ENCODE peak calls at places on chromosome 10, in eight cellular contexts. K is mammary epithelial cell; D is CD8-positive, alpha-beta memory T cell; C is neural progenitor cell; Z is Peyer's patch; N is heart left ventricle; Q is body of pancreas; M is fibroblast of pulmonary artery. W is an unnamed sample.
A peak's percentile ranks its signal among the peaks of the same experiment; 100 is the strongest.

GRCh38 chr10:32379950-32380547 is 33.1 kb upstream of the EPC1 start:
- DNase-seq in K (no peak), M (no peak), Z (no peak), D (no peak), C (peak; percentile 2), N (no peak), Q (no peak), W (no peak)

GRCh38 chr10:79162861-79163662 is 94.3 kb downstream of the ZMIZ1 start:
- DNase-seq in D (no peak), C (no peak), Z (no peak), M (no peak), N (no peak), K (peak; percentile 21), Q (peak; percentile 63), W (no peak)

GRCh38 chr10:14583252-14583651 is 191.4 kb downstream of the FAM107B start:
- DNase-seq in M (no peak), D (peak; percentile 90), N (no peak), K (no peak), C (no peak), Q (no peak), Z (peak; percentile 92), W (no peak)

GRCh38 chr10:81943583-81943982 is 68.6 kb downstream of the NRG3 start:
- DNase-seq in C (no peak), Z (no peak), D (no peak), K (no peak), M (no peak), Q (no peak), N (no peak), W (no peak)

GRCh38 chr10:22321156-22321711 is 335 bp downstream of the BMI1 start:
- DNase-seq in C (peak; percentile 94), Q (peak; percentile 67), N (peak; percentile 84), K (peak; percentile 73), D (peak; percentile 79), Z (peak; percentile 78), M (peak; percentile 80), W (peak; percentile 81)

GRCh38 chr10:5509236-5509635 is 9.9 kb upstream of the CALML5 start:
- DNase-seq in Q (no peak), M (no peak), N (no peak), Z (no peak), D (peak; percentile 28), K (no peak), C (no peak), W (no peak)

GRCh38 chr10:110544958-110545537 is 22.4 kb upstream of the SMC3 start:
- DNase-seq in Z (peak; percentile 61), M (peak; percentile 45), C (no peak), N (no peak), Q (no peak), K (no peak), D (no peak), W (peak; percentile 62)

GRCh38 chr10:110022716-110023504 is 15.1 kb downstream of the ADD3 start:
- DNase-seq in N (no peak), C (peak; percentile 9), K (no peak), D (no peak), Z (no peak), Q (no peak), M (no peak), W (no peak)

GRCh38 chr10:19958787-19959186 is 142.6 kb downstream of the PLXDC2 start:
- DNase-seq in M (no peak), C (no peak), Q (no peak), D (no peak), N (no peak), K (no peak), Z (no peak), W (no peak)

GRCh38 chr10:108899686-108900085 is 1023.6 kb downstream of the XPNPEP1 start:
- DNase-seq in Z (no peak), Q (no peak), M (no peak), N (no peak), D (no peak), K (no peak), C (peak; percentile 28), W (no peak)

GRCh38 chr10:24251547-24251946 is 42.6 kb downstream of the KIAA1217 start:
- DNase-seq in K (peak; percentile 33), C (peak; percentile 42), Q (peak; percentile 29), Z (no peak), D (no peak), M (no peak), N (no peak), W (no peak)

GRCh38 chr10:17273403-17273802 is 45.4 kb downstream of the VIM start:
- DNase-seq in Z (no peak), C (no peak), Q (no peak), K (peak; percentile 88), M (peak; percentile 30), N (no peak), D (no peak), W (peak; percentile 60)

GRCh38 chr10:5234106-5234877 is 37.7 kb downstream of the AKR1C4 start:
- DNase-seq in Z (peak; percentile 81), K (peak; percentile 81), C (no peak), M (peak; percentile 91), D (no peak), N (no peak), Q (peak; percentile 63), W (peak; percentile 81)

GRCh38 chr10:2925631-2926030 is 141.7 kb upstream of the PFKP start:
- DNase-seq in N (peak; percentile 73), C (no peak), D (no peak), M (peak; percentile 57), Q (peak; percentile 73), Z (peak; percentile 54), K (no peak), W (peak; percentile 52)

GRCh38 chr10:93436577-93436976 is 45.6 kb downstream of the MYOF start:
- DNase-seq in K (peak; percentile 77), Z (no peak), C (no peak), D (no peak), M (peak; percentile 98), Q (no peak), N (no peak), W (peak; percentile 99)

GRCh38 chr10:110857265-110858158 is 14.2 kb upstream of the PDCD4 start:
- DNase-seq in C (no peak), N (no peak), K (no peak), D (no peak), Z (peak; percentile 88), Q (peak; percentile 89), M (peak; percentile 77), W (peak; percentile 67)

GRCh38 chr10:91017202-91017601 is 96.3 kb upstream of the ANKRD1 start:
- DNase-seq in M (no peak), Q (no peak), C (no peak), Z (no peak), K (no peak), D (no peak), N (no peak), W (no peak)

GRCh38 chr10:15789793-15790525 is 70.2 kb upstream of the ITGA8 start:
- DNase-seq in K (peak; percentile 41), Q (no peak), C (no peak), N (no peak), D (no peak), Z (no peak), M (peak; percentile 88), W (peak; percentile 90)

GRCh38 chr10:45557275-45557905 is 115.2 kb downstream of the ZFAND4 start:
- DNase-seq in Q (no peak), D (no peak), M (peak; percentile 35), C (no peak), K (no peak), Z (no peak), N (no peak), W (peak; percentile 24)

GRCh38 chr10:112565434-112566053 is 118.5 kb downstream of the VTI1A start:
- DNase-seq in M (peak; percentile 88), D (no peak), Z (peak; percentile 59), C (peak; percentile 79), N (no peak), Q (peak; percentile 41), K (peak; percentile 53), W (peak; percentile 86)

GRCh38 chr10:116699049-116699782 is 43.1 kb downstream of the HSPA12A start:
- DNase-seq in M (no peak), D (no peak), Z (no peak), N (no peak), C (no peak), Q (no peak), K (no peak), W (no peak)

GRCh38 chr10:126060232-126060935 is 164.0 kb downstream of the FANK1 start:
- DNase-seq in Q (no peak), Z (no peak), K (no peak), D (no peak), N (no peak), C (no peak), M (peak; percentile 66), W (peak; percentile 40)
- H3K4me3 ChIP-seq in Q (no peak overlapping the region), Z (no peak overlapping the region), K (no peak overlapping the region), D (no peak overlapping the region), N (no peak overlapping the region), C (no peak overlapping the region), M (no peak overlapping the region), W (no peak overlapping the region)

GRCh38 chr10:114711487-114712250 is 53.6 kb upstream of the ABLIM1 start:
- DNase-seq in Z (no peak), K (no peak), C (no peak), M (no peak), D (no peak), Q (no peak), N (no peak), W (no peak)

GRCh38 chr10:114716811-114717404 is 58.8 kb upstream of the ABLIM1 start:
- DNase-seq in N (no peak), K (no peak), C (no peak), Z (no peak), M (no peak), D (no peak), Q (no peak), W (no peak)

GRCh38 chr10:114713525-114713924 is 55.5 kb upstream of the ABLIM1 start:
- DNase-seq in Z (no peak), N (no peak), M (no peak), D (no peak), K (no peak), Q (no peak), C (no peak), W (no peak)

GRCh38 chr10:114715171-114715670 is 57.1 kb upstream of the ABLIM1 start:
- DNase-seq in Q (no peak), Z (no peak), C (no peak), N (no peak), K (no peak), D (no peak), M (peak; percentile 59), W (peak; percentile 71)

GRCh38 chr10:114714281-114714741 is 56.2 kb upstream of the ABLIM1 start:
- DNase-seq in N (no peak), Z (no peak), K (peak; percentile 79), Q (no peak), D (no peak), M (peak; percentile 75), C (no peak), W (peak; percentile 89)
- H3K4me3 ChIP-seq in N (no peak overlapping the region), Z (no peak overlapping the region), K (no peak overlapping the region), Q (no peak overlapping the region), D (no peak overlapping the region), M (no peak overlapping the region), C (no peak overlapping the region), W (no peak overlapping the region)

GRCh38 chr10:43844236-43844635 is 195.6 kb upstream of the ZNF32 start:
- DNase-seq in M (no peak), K (no peak), Q (no peak), C (no peak), Z (no peak), N (no peak), D (no peak), W (no peak)
- H3K4me3 ChIP-seq in M (no peak overlapping the region), K (no peak overlapping the region), Q (no peak overlapping the region), C (no peak overlapping the region), Z (no peak overlapping the region), N (no peak overlapping the region), D (no peak overlapping the region), W (no peak overlapping the region)

DNA sequence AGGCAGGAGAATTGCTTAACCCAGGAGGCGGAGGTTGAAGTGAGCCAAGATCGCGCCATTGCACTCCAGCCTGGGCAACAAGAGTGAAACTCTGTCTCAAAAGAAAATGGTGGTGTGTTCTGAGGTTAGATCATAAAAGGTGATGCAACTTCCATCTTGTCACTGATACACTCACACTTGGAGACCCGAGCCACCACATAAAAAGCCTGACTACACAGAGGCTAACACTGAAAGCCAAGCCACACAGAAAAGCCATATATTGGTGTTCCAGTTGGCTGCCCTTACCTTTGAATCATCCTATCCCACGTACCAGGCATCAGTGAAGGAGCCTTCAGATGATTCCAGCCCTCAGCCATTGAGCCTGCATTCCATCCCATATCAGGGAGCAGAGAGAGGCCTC is 4.0 kb downstream of the MORN4 start:
- DNase-seq in M (no peak), C (no peak), Q (no peak), K (no peak), N (no peak), D (no peak), Z (no peak), W (no peak)
- H3K4me3 ChIP-seq in M (no peak overlapping the region), C (no peak overlapping the region), Q (no peak overlapping the region), K (no peak overlapping the region), N (no peak overlapping the region), D (no peak overlapping the region), Z (no peak overlapping the region), W (no peak overlapping the region)

W was measured in cardiac fibroblast.